ENCODE peak calls at places on chromosomes 2 and 18, in nine cellular contexts. One of them, this sample, is unnamed.

GRCh38 chr2:124325667-124326425 is 300.8 kb downstream of the CNTNAP5 start:
- DNase-seq in endothelial cell: no peak
- DNase-seq in C1 segment of cervical spinal cord: no peak
- DNase-seq in neuronal stem cell: no peak
- DNase-seq in activated T-helper 1 cell treated with anti-CD3 and anti-CD28 coated beads, Interleukin-2, amount 50 U/mL, for 16 hours: no peak
- DNase-seq in progenitor cell of endocrine pancreas: no peak
- DNase-seq in stimulated activated naive CD4-positive, alpha-beta T cell: no peak
- DNase-seq in astrocyte: no peak
- DNase-seq in MG63: no peak
- DNase-seq in this sample: no peak

GRCh38 chr18:33583901-33584300 is 5.9 kb downstream of the ASXL3 start:
- DNase-seq in endothelial cell: no peak
- DNase-seq in C1 segment of cervical spinal cord: no peak
- DNase-seq in neuronal stem cell: no peak
- DNase-seq in activated T-helper 1 cell treated with anti-CD3 and anti-CD28 coated beads, Interleukin-2, amount 50 U/mL, for 16 hours: no peak
- DNase-seq in progenitor cell of endocrine pancreas: no peak
- DNase-seq in stimulated activated naive CD4-positive, alpha-beta T cell: no peak
- DNase-seq in astrocyte: no peak
- DNase-seq in MG63: no peak
- DNase-seq in this sample: no peak

GRCh38 chr2:9844036-9844483 is 786 bp downstream of the TAF1B start:
- DNase-seq in endothelial cell: no peak
- DNase-seq in C1 segment of cervical spinal cord: no peak
- DNase-seq in neuronal stem cell: no peak
- DNase-seq in activated T-helper 1 cell treated with anti-CD3 and anti-CD28 coated beads, Interleukin-2, amount 50 U/mL, for 16 hours: no peak
- DNase-seq in progenitor cell of endocrine pancreas: no peak
- DNase-seq in stimulated activated naive CD4-positive, alpha-beta T cell: peak
- DNase-seq in astrocyte: peak
- DNase-seq in MG63: peak
- DNase-seq in this sample: no peak

GRCh38 chr2:237299897-237300296 is 114.1 kb downstream of the COL6A3 start:
- DNase-seq in endothelial cell: no peak
- DNase-seq in C1 segment of cervical spinal cord: no peak
- DNase-seq in neuronal stem cell: no peak
- DNase-seq in activated T-helper 1 cell treated with anti-CD3 and anti-CD28 coated beads, Interleukin-2, amount 50 U/mL, for 16 hours: no peak
- DNase-seq in progenitor cell of endocrine pancreas: no peak
- DNase-seq in stimulated activated naive CD4-positive, alpha-beta T cell: no peak
- DNase-seq in astrocyte: peak
- DNase-seq in MG63: peak
- DNase-seq in this sample: no peak

GRCh38 chr2:19614066-19614465 is 255.6 kb upstream of the OSR1 start:
- DNase-seq in endothelial cell: no peak
- DNase-seq in C1 segment of cervical spinal cord: no peak
- DNase-seq in neuronal stem cell: no peak
- DNase-seq in activated T-helper 1 cell treated with anti-CD3 and anti-CD28 coated beads, Interleukin-2, amount 50 U/mL, for 16 hours: no peak
- DNase-seq in progenitor cell of endocrine pancreas: no peak
- DNase-seq in stimulated activated naive CD4-positive, alpha-beta T cell: no peak
- DNase-seq in astrocyte: peak
- DNase-seq in MG63: no peak
- DNase-seq in this sample: no peak

GRCh38 chr2:97699765-97700444 is 13.5 kb upstream of the ZAP70 start:
- DNase-seq in endothelial cell: peak
- DNase-seq in C1 segment of cervical spinal cord: no peak
- DNase-seq in neuronal stem cell: peak
- DNase-seq in activated T-helper 1 cell treated with anti-CD3 and anti-CD28 coated beads, Interleukin-2, amount 50 U/mL, for 16 hours: no peak
- DNase-seq in progenitor cell of endocrine pancreas: peak
- DNase-seq in stimulated activated naive CD4-positive, alpha-beta T cell: peak
- DNase-seq in astrocyte: peak
- DNase-seq in MG63: peak
- DNase-seq in this sample: peak

GRCh38 chr2:126399001-126399400 is 257.0 kb upstream of the GYPC start:
- DNase-seq in endothelial cell: peak
- DNase-seq in C1 segment of cervical spinal cord: no peak
- DNase-seq in neuronal stem cell: no peak
- DNase-seq in activated T-helper 1 cell treated with anti-CD3 and anti-CD28 coated beads, Interleukin-2, amount 50 U/mL, for 16 hours: no peak
- DNase-seq in progenitor cell of endocrine pancreas: no peak
- DNase-seq in stimulated activated naive CD4-positive, alpha-beta T cell: peak
- DNase-seq in astrocyte: no peak
- DNase-seq in MG63: no peak
- DNase-seq in this sample: no peak

GRCh38 chr18:79644006-79644665 is 35.5 kb upstream of the CTDP1 start:
- DNase-seq in endothelial cell: peak
- DNase-seq in C1 segment of cervical spinal cord: peak
- DNase-seq in neuronal stem cell: peak
- DNase-seq in activated T-helper 1 cell treated with anti-CD3 and anti-CD28 coated beads, Interleukin-2, amount 50 U/mL, for 16 hours: peak
- DNase-seq in progenitor cell of endocrine pancreas: peak
- DNase-seq in stimulated activated naive CD4-positive, alpha-beta T cell: peak
- DNase-seq in astrocyte: no peak
- DNase-seq in MG63: peak
- DNase-seq in this sample: peak

GRCh38 chr2:165874445-165875039 is 79.0 kb downstream of the TTC21B start:
- DNase-seq in endothelial cell: no peak
- DNase-seq in C1 segment of cervical spinal cord: no peak
- DNase-seq in neuronal stem cell: peak
- DNase-seq in activated T-helper 1 cell treated with anti-CD3 and anti-CD28 coated beads, Interleukin-2, amount 50 U/mL, for 16 hours: no peak
- DNase-seq in progenitor cell of endocrine pancreas: no peak
- DNase-seq in stimulated activated naive CD4-positive, alpha-beta T cell: peak
- DNase-seq in astrocyte: peak
- DNase-seq in MG63: no peak
- DNase-seq in this sample: no peak

GRCh38 chr2:191636235-191636543 is 41.7 kb upstream of the NABP1 start:
- DNase-seq in endothelial cell: no peak
- DNase-seq in C1 segment of cervical spinal cord: no peak
- DNase-seq in neuronal stem cell: no peak
- DNase-seq in activated T-helper 1 cell treated with anti-CD3 and anti-CD28 coated beads, Interleukin-2, amount 50 U/mL, for 16 hours: no peak
- DNase-seq in progenitor cell of endocrine pancreas: no peak
- DNase-seq in stimulated activated naive CD4-positive, alpha-beta T cell: no peak
- DNase-seq in astrocyte: peak
- DNase-seq in MG63: peak
- DNase-seq in this sample: no peak

GRCh38 chr2:1546901-1547300 is 133.6 kb downstream of the TPO start:
- DNase-seq in endothelial cell: no peak
- DNase-seq in C1 segment of cervical spinal cord: no peak
- DNase-seq in neuronal stem cell: no peak
- DNase-seq in activated T-helper 1 cell treated with anti-CD3 and anti-CD28 coated beads, Interleukin-2, amount 50 U/mL, for 16 hours: no peak
- DNase-seq in progenitor cell of endocrine pancreas: no peak
- DNase-seq in stimulated activated naive CD4-positive, alpha-beta T cell: no peak
- DNase-seq in astrocyte: no peak
- DNase-seq in MG63: no peak
- DNase-seq in this sample: no peak

GRCh38 chr18:79884296-79884962 is 67.0 kb downstream of the SLC66A2 start:
- DNase-seq in endothelial cell: no peak
- DNase-seq in C1 segment of cervical spinal cord: no peak
- DNase-seq in neuronal stem cell: no peak
- DNase-seq in activated T-helper 1 cell treated with anti-CD3 and anti-CD28 coated beads, Interleukin-2, amount 50 U/mL, for 16 hours: no peak
- DNase-seq in progenitor cell of endocrine pancreas: no peak
- DNase-seq in stimulated activated naive CD4-positive, alpha-beta T cell: no peak
- DNase-seq in astrocyte: no peak
- DNase-seq in MG63: no peak
- DNase-seq in this sample: no peak

GRCh38 chr2:147980940-147981339 is 39.6 kb downstream of the ORC4 start:
- DNase-seq in endothelial cell: no peak
- DNase-seq in C1 segment of cervical spinal cord: no peak
- DNase-seq in neuronal stem cell: no peak
- DNase-seq in activated T-helper 1 cell treated with anti-CD3 and anti-CD28 coated beads, Interleukin-2, amount 50 U/mL, for 16 hours: no peak
- DNase-seq in progenitor cell of endocrine pancreas: no peak
- DNase-seq in stimulated activated naive CD4-positive, alpha-beta T cell: no peak
- DNase-seq in astrocyte: no peak
- DNase-seq in MG63: no peak
- DNase-seq in this sample: no peak

GRCh38 chr18:48993586-48993985 is 42.8 kb upstream of the SMAD7 start:
- DNase-seq in endothelial cell: no peak
- DNase-seq in C1 segment of cervical spinal cord: no peak
- DNase-seq in neuronal stem cell: no peak
- DNase-seq in activated T-helper 1 cell treated with anti-CD3 and anti-CD28 coated beads, Interleukin-2, amount 50 U/mL, for 16 hours: no peak
- DNase-seq in progenitor cell of endocrine pancreas: no peak
- DNase-seq in stimulated activated naive CD4-positive, alpha-beta T cell: no peak
- DNase-seq in astrocyte: peak
- DNase-seq in MG63: peak
- DNase-seq in this sample: no peak

GRCh38 chr2:164504253-164504652 is 117.0 kb downstream of the GRB14 start:
- DNase-seq in endothelial cell: peak
- DNase-seq in C1 segment of cervical spinal cord: no peak
- DNase-seq in neuronal stem cell: no peak
- DNase-seq in activated T-helper 1 cell treated with anti-CD3 and anti-CD28 coated beads, Interleukin-2, amount 50 U/mL, for 16 hours: no peak
- DNase-seq in progenitor cell of endocrine pancreas: no peak
- DNase-seq in stimulated activated naive CD4-positive, alpha-beta T cell: no peak
- DNase-seq in astrocyte: no peak
- DNase-seq in MG63: no peak
- DNase-seq in this sample: no peak

GRCh38 chr18:9742588-9743131 is 34.6 kb downstream of the RAB31 start:
- DNase-seq in endothelial cell: peak
- DNase-seq in C1 segment of cervical spinal cord: no peak
- DNase-seq in neuronal stem cell: no peak
- DNase-seq in activated T-helper 1 cell treated with anti-CD3 and anti-CD28 coated beads, Interleukin-2, amount 50 U/mL, for 16 hours: no peak
- DNase-seq in progenitor cell of endocrine pancreas: no peak
- DNase-seq in stimulated activated naive CD4-positive, alpha-beta T cell: no peak
- DNase-seq in astrocyte: peak
- DNase-seq in MG63: peak
- DNase-seq in this sample: no peak

GRCh38 chr2:144430722-144431163 is 89.2 kb downstream of the ZEB2 start:
- DNase-seq in endothelial cell: no peak
- DNase-seq in C1 segment of cervical spinal cord: no peak
- DNase-seq in neuronal stem cell: no peak
- DNase-seq in activated T-helper 1 cell treated with anti-CD3 and anti-CD28 coated beads, Interleukin-2, amount 50 U/mL, for 16 hours: no peak
- DNase-seq in progenitor cell of endocrine pancreas: no peak
- DNase-seq in stimulated activated naive CD4-positive, alpha-beta T cell: no peak
- DNase-seq in astrocyte: peak
- DNase-seq in MG63: no peak
- DNase-seq in this sample: no peak

GRCh38 chr2:31131871-31132270 is 6.4 kb downstream of the GALNT14 start:
- DNase-seq in endothelial cell: no peak
- DNase-seq in C1 segment of cervical spinal cord: no peak
- DNase-seq in neuronal stem cell: no peak
- DNase-seq in activated T-helper 1 cell treated with anti-CD3 and anti-CD28 coated beads, Interleukin-2, amount 50 U/mL, for 16 hours: no peak
- DNase-seq in progenitor cell of endocrine pancreas: no peak
- DNase-seq in stimulated activated naive CD4-positive, alpha-beta T cell: no peak
- DNase-seq in astrocyte: no peak
- DNase-seq in MG63: no peak
- DNase-seq in this sample: no peak

GRCh38 chr2:46481541-46482193 is 2.3 kb downstream of the TMEM247 start:
- DNase-seq in endothelial cell: no peak
- DNase-seq in C1 segment of cervical spinal cord: no peak
- DNase-seq in neuronal stem cell: no peak
- DNase-seq in activated T-helper 1 cell treated with anti-CD3 and anti-CD28 coated beads, Interleukin-2, amount 50 U/mL, for 16 hours: no peak
- DNase-seq in progenitor cell of endocrine pancreas: no peak
- DNase-seq in stimulated activated naive CD4-positive, alpha-beta T cell: no peak
- DNase-seq in astrocyte: peak
- DNase-seq in MG63: peak
- DNase-seq in this sample: no peak

GRCh38 chr2:238509151-238509820 is 82.6 kb downstream of the ASB1 start:
- DNase-seq in endothelial cell: no peak
- DNase-seq in C1 segment of cervical spinal cord: no peak
- DNase-seq in neuronal stem cell: peak
- DNase-seq in activated T-helper 1 cell treated with anti-CD3 and anti-CD28 coated beads, Interleukin-2, amount 50 U/mL, for 16 hours: no peak
- DNase-seq in progenitor cell of endocrine pancreas: no peak
- DNase-seq in stimulated activated naive CD4-positive, alpha-beta T cell: no peak
- DNase-seq in astrocyte: no peak
- DNase-seq in MG63: no peak
- DNase-seq in this sample: peak

GRCh38 chr2:15107137-15107536 is 454.0 kb downstream of the NBAS start:
- DNase-seq in endothelial cell: no peak
- DNase-seq in C1 segment of cervical spinal cord: no peak
- DNase-seq in neuronal stem cell: no peak
- DNase-seq in activated T-helper 1 cell treated with anti-CD3 and anti-CD28 coated beads, Interleukin-2, amount 50 U/mL, for 16 hours: no peak
- DNase-seq in progenitor cell of endocrine pancreas: no peak
- DNase-seq in stimulated activated naive CD4-positive, alpha-beta T cell: no peak
- DNase-seq in astrocyte: peak
- DNase-seq in MG63: peak
- DNase-seq in this sample: no peak

GRCh38 chr2:139142252-139142651 is 362.1 kb upstream of the NXPH2 start:
- DNase-seq in endothelial cell: peak
- DNase-seq in C1 segment of cervical spinal cord: no peak
- DNase-seq in neuronal stem cell: peak
- DNase-seq in activated T-helper 1 cell treated with anti-CD3 and anti-CD28 coated beads, Interleukin-2, amount 50 U/mL, for 16 hours: no peak
- DNase-seq in progenitor cell of endocrine pancreas: no peak
- DNase-seq in stimulated activated naive CD4-positive, alpha-beta T cell: no peak
- DNase-seq in astrocyte: peak
- DNase-seq in MG63: no peak
- DNase-seq in this sample: no peak

GRCh38 chr18:50726960-50727589 is 92.7 kb downstream of the MRO start:
- DNase-seq in endothelial cell: no peak
- DNase-seq in C1 segment of cervical spinal cord: no peak
- DNase-seq in neuronal stem cell: no peak
- DNase-seq in activated T-helper 1 cell treated with anti-CD3 and anti-CD28 coated beads, Interleukin-2, amount 50 U/mL, for 16 hours: no peak
- DNase-seq in progenitor cell of endocrine pancreas: no peak
- DNase-seq in stimulated activated naive CD4-positive, alpha-beta T cell: no peak
- DNase-seq in astrocyte: no peak
- DNase-seq in MG63: no peak
- DNase-seq in this sample: no peak

GRCh38 chr2:106185475-106186184 is 8.5 kb downstream of the UXS1 start:
- DNase-seq in endothelial cell: no peak
- DNase-seq in C1 segment of cervical spinal cord: no peak
- DNase-seq in neuronal stem cell: no peak
- DNase-seq in activated T-helper 1 cell treated with anti-CD3 and anti-CD28 coated beads, Interleukin-2, amount 50 U/mL, for 16 hours: no peak
- DNase-seq in progenitor cell of endocrine pancreas: no peak
- DNase-seq in stimulated activated naive CD4-positive, alpha-beta T cell: no peak
- DNase-seq in astrocyte: no peak
- DNase-seq in MG63: no peak
- DNase-seq in this sample: no peak

GRCh38 chr2:51247252-51247651 is 215.3 kb upstream of the NRXN1 start:
- DNase-seq in endothelial cell: no peak
- DNase-seq in C1 segment of cervical spinal cord: no peak
- DNase-seq in neuronal stem cell: no peak
- DNase-seq in activated T-helper 1 cell treated with anti-CD3 and anti-CD28 coated beads, Interleukin-2, amount 50 U/mL, for 16 hours: no peak
- DNase-seq in progenitor cell of endocrine pancreas: no peak
- DNase-seq in stimulated activated naive CD4-positive, alpha-beta T cell: no peak
- DNase-seq in astrocyte: peak
- DNase-seq in MG63: no peak
- DNase-seq in this sample: no peak

GRCh38 chr2:153218851-153219250 is 259.7 kb downstream of the RPRM start:
- DNase-seq in endothelial cell: no peak
- DNase-seq in C1 segment of cervical spinal cord: no peak
- DNase-seq in neuronal stem cell: no peak
- DNase-seq in activated T-helper 1 cell treated with anti-CD3 and anti-CD28 coated beads, Interleukin-2, amount 50 U/mL, for 16 hours: no peak
- DNase-seq in progenitor cell of endocrine pancreas: no peak
- DNase-seq in stimulated activated naive CD4-positive, alpha-beta T cell: no peak
- DNase-seq in astrocyte: no peak
- DNase-seq in MG63: no peak
- DNase-seq in this sample: no peak

GRCh38 chr2:15388406-15389325 is 172.5 kb downstream of the NBAS start:
- DNase-seq in endothelial cell: no peak
- DNase-seq in C1 segment of cervical spinal cord: no peak
- DNase-seq in neuronal stem cell: no peak
- DNase-seq in activated T-helper 1 cell treated with anti-CD3 and anti-CD28 coated beads, Interleukin-2, amount 50 U/mL, for 16 hours: no peak
- DNase-seq in progenitor cell of endocrine pancreas: no peak
- DNase-seq in stimulated activated naive CD4-positive, alpha-beta T cell: no peak
- DNase-seq in astrocyte: no peak
- DNase-seq in MG63: no peak
- DNase-seq in this sample: no peak

GRCh38 chr2:150591901-150592300 is 104.4 kb upstream of the RND3 start:
- DNase-seq in endothelial cell: no peak
- DNase-seq in C1 segment of cervical spinal cord: no peak
- DNase-seq in neuronal stem cell: no peak
- DNase-seq in activated T-helper 1 cell treated with anti-CD3 and anti-CD28 coated beads, Interleukin-2, amount 50 U/mL, for 16 hours: no peak
- DNase-seq in progenitor cell of endocrine pancreas: no peak
- DNase-seq in stimulated activated naive CD4-positive, alpha-beta T cell: no peak
- DNase-seq in astrocyte: peak
- DNase-seq in MG63: no peak
- DNase-seq in this sample: no peak

GRCh38 chr2:7379799-7380198 is 462.6 kb downstream of the RNF144A start:
- DNase-seq in endothelial cell: no peak
- DNase-seq in C1 segment of cervical spinal cord: no peak
- DNase-seq in neuronal stem cell: no peak
- DNase-seq in activated T-helper 1 cell treated with anti-CD3 and anti-CD28 coated beads, Interleukin-2, amount 50 U/mL, for 16 hours: no peak
- DNase-seq in progenitor cell of endocrine pancreas: no peak
- DNase-seq in stimulated activated naive CD4-positive, alpha-beta T cell: no peak
- DNase-seq in astrocyte: no peak
- DNase-seq in MG63: no peak
- DNase-seq in this sample: no peak

GRCh38 chr2:233841183-233841582 is 13.2 kb downstream of the HJURP start:
- DNase-seq in endothelial cell: no peak
- DNase-seq in C1 segment of cervical spinal cord: no peak
- DNase-seq in neuronal stem cell: no peak
- DNase-seq in activated T-helper 1 cell treated with anti-CD3 and anti-CD28 coated beads, Interleukin-2, amount 50 U/mL, for 16 hours: no peak
- DNase-seq in progenitor cell of endocrine pancreas: no peak
- DNase-seq in stimulated activated naive CD4-positive, alpha-beta T cell: no peak
- DNase-seq in astrocyte: no peak
- DNase-seq in MG63: no peak
- DNase-seq in this sample: no peak

GRCh38 chr2:102191501-102191900 is 4.7 kb downstream of the IL1RL2 start:
- DNase-seq in endothelial cell: no peak
- DNase-seq in C1 segment of cervical spinal cord: no peak
- DNase-seq in neuronal stem cell: no peak
- DNase-seq in activated T-helper 1 cell treated with anti-CD3 and anti-CD28 coated beads, Interleukin-2, amount 50 U/mL, for 16 hours: no peak
- DNase-seq in progenitor cell of endocrine pancreas: no peak
- DNase-seq in stimulated activated naive CD4-positive, alpha-beta T cell: no peak
- DNase-seq in astrocyte: no peak
- DNase-seq in MG63: no peak
- DNase-seq in this sample: no peak

This sample was measured in ecto neural progenitor cell.